ENCODE peak calls at places on chromosomes 13 and 19, in five cellular contexts. L is K562, V is H1, Y is GM12878, E is HepG2. X is an unnamed sample.

GRCh38 chr13:45335397-45336024 is 5.5 kb downstream of the TPT1 start:
- DNase-seq in E (peak), Y (no peak), V (no peak), L (no peak), X (no peak)

GRCh38 chr13:59120297-59120843 is 1043.4 kb downstream of the DIAPH3 start:
- DNase-seq in Y (no peak), L (no peak), V (no peak), E (no peak), X (no peak)

GRCh38 chr19:49890349-49891311 is 6.1 kb downstream of the IL4I1 start:
- DNase-seq in E (no peak), V (peak), Y (no peak), L (peak), X (peak)

GRCh38 chr19:18473003-18473705 is 35.2 kb upstream of the ISYNA1 start:
- DNase-seq in V (no peak), E (no peak), Y (no peak), L (no peak), X (no peak)

GRCh38 chr13:33940898-33941297 is 122.9 kb downstream of the RFC3 start:
- DNase-seq in E (no peak), V (no peak), Y (no peak), L (no peak), X (peak)

GRCh38 chr19:13953021-13953531 is 767 bp downstream of the DCAF15 start:
- DNase-seq in L (no peak), Y (no peak), V (no peak), E (no peak), X (peak)

GRCh38 chr13:49443689-49444516 is at the start of the genes CAB39L and SETDB2:
- DNase-seq in L (peak), V (peak), E (peak), Y (peak), X (peak)

GRCh38 chr13:87234981-87235380 is 436.2 kb upstream of the SLITRK5 start:
- DNase-seq in Y (no peak), V (no peak), L (no peak), E (no peak), X (no peak)

GRCh38 chr19:9075064-9075964 is 11.5 kb upstream of the OR1M1 start:
- DNase-seq in Y (no peak), V (peak), E (peak), L (peak), X (peak)

DNA sequence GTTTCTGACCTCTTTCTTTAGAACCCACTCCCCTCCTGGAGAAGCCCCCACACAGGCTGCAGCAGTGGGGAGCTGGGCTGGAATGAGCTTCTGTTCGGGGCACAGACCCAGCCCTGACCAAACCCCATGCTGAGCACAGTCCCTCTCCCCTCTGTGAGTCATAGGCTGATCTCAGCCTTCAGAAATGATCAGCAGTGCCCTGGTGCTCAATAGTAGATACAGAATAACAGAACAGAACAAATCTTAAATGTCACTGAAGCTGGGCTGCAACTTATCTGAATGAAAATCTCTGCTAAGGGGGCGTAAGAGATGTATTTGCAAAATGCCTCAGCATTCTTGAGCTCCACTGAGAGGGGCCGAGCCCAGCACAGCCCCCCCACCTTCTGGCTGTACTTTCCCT is 10.0 kb downstream of the ZNF665 start:
- DNase-seq in V (no peak), E (no peak), Y (no peak), L (no peak), X (no peak)
- TF ChIP-seq ATF2 in V (no peak), E (no peak), Y (no peak), L (no peak), X (no peak)

GRCh38 chr13:98482476-98483444 is 94.1 kb downstream of the STK24 start:
- DNase-seq in V (no peak), Y (no peak), L (no peak), E (no peak), X (no peak)

GRCh38 chr13:98485561-98485960 is 91.3 kb downstream of the STK24 start:
- DNase-seq in L (no peak), Y (no peak), E (no peak), V (no peak), X (no peak)

GRCh38 chr13:98481511-98481951 is 95.4 kb downstream of the STK24 start:
- DNase-seq in E (no peak), Y (no peak), V (no peak), L (no peak), X (no peak)

GRCh38 chr13:98484289-98485219 is 92.4 kb downstream of the STK24 start:
- DNase-seq in L (peak), V (peak), E (peak), Y (no peak), X (peak)

DNA sequence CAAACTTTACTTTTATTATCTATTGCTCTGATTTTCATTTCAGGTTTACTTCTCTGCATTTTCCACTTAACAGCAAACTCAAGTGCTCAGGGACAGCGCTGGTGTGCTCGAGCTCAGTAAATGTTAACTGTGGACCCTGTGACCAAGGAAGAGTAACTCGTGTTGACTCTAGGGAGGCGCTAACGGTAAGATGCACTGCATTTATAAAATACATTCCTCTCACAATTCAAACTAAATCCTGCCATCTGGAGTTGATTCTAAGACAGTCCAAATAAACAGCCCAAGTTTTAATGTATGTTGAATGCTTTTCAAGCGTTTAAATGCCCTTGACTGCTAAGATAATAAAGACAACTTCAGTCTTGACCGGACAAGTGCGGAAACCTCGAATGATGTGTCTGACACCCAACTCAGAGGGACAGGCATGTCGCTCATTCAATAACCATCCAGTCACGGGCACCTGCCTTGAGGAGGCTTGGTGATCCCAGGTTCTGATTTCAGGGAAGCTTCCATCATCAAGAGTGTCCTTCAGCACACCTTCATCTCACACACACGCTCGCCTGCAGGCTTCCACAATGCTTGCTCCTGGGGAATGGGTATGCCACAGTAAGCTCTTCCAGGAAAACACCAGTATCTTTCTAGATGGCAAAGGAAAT is 93.1 kb downstream of the STK24 start:
- DNase-seq in E (no peak), L (no peak), Y (no peak), V (no peak), X (no peak)
- TF ChIP-seq ATF2 in E (no peak), L (no peak), Y (no peak), V (no peak), X (no peak)

GRCh38 chr19:42229263-42229854 is 9.2 kb downstream of the ZNF526 start:
- DNase-seq in V (no peak), E (no peak), L (no peak), Y (no peak), X (no peak)
- TF ChIP-seq ATF2 in V (no peak), E (no peak), L (no peak), Y (no peak), X (no peak)

GRCh38 chr19:33277434-33277833 is 24.9 kb downstream of the CEBPA start:
- DNase-seq in E (no peak), V (no peak), L (no peak), Y (no peak), X (no peak)

GRCh38 chr19:33278023-33278402 is 24.3 kb downstream of the CEBPA start:
- DNase-seq in Y (no peak), E (no peak), V (no peak), L (no peak), X (no peak)

GRCh38 chr19:33280351-33280921 is 21.9 kb downstream of the CEBPA start:
- DNase-seq in E (no peak), Y (peak), V (no peak), L (no peak), X (no peak)

GRCh38 chr19:33279430-33280350 is 22.6 kb downstream of the CEBPA start:
- DNase-seq in L (no peak), E (peak), V (no peak), Y (no peak), X (no peak)

GRCh38 chr19:33278403-33279269 is 23.7 kb downstream of the CEBPA start:
- DNase-seq in Y (no peak), V (no peak), E (peak), L (no peak), X (no peak)
- TF ChIP-seq ATF2 in Y (no peak), V (no peak), E (peak), L (no peak), X (no peak)

DNA sequence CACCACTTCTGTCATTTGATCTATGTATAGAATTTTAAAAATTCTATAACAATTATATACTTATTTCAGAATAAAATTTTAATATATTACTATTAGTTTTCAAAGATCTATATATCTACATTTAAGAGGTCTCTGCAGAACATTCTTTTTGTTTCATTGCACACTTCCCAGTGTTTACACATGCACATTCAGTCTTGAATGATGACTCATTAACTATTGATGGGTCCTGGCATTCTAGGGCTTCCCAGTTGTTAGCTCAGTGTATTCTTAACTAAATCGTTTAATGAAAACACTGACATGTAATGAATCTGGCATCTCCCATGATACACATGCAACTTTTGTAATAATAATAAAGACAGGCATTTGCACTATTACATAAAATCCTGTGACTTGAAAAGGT is 324.6 kb downstream of the KLF12 start:
- DNase-seq in L (no peak), V (no peak), E (no peak), Y (no peak), X (no peak)
- TF ChIP-seq ATF2 in L (no peak), V (no peak), E (no peak), Y (no peak), X (no peak)

GRCh38 chr19:33736787-33737186 is 59.9 kb upstream of the KCTD15 start:
- DNase-seq in E (no peak), Y (no peak), V (no peak), L (no peak), X (no peak)

GRCh38 chr19:33736158-33736557 is 60.5 kb upstream of the KCTD15 start:
- DNase-seq in E (no peak), Y (no peak), V (no peak), L (no peak), X (no peak)

GRCh38 chr19:33737704-33738103 is 59.0 kb upstream of the KCTD15 start:
- DNase-seq in L (no peak), E (no peak), Y (no peak), V (no peak), X (no peak)

GRCh38 chr19:33731886-33732285 is 64.8 kb upstream of the KCTD15 start:
- DNase-seq in V (no peak), L (no peak), Y (no peak), E (no peak), X (no peak)

GRCh38 chr19:33734913-33735312 is 61.8 kb upstream of the KCTD15 start:
- DNase-seq in Y (no peak), L (no peak), E (no peak), V (no peak), X (no peak)
- TF ChIP-seq ATF2 in Y (no peak), L (no peak), E (no peak), V (no peak), X (no peak)

GRCh38 chr13:91014696-91015095 is 332.8 kb upstream of the MIR17HG start:
- DNase-seq in V (no peak), E (no peak), L (no peak), Y (no peak), X (no peak)

GRCh38 chr13:91017669-91018053 is 329.8 kb upstream of the MIR17HG start:
- DNase-seq in E (no peak), Y (no peak), L (no peak), V (peak), X (peak)

GRCh38 chr13:91020635-91021034 is 326.9 kb upstream of the MIR17HG start:
- DNase-seq in L (no peak), E (no peak), Y (no peak), V (no peak), X (no peak)

GRCh38 chr13:91017031-91017668 is 330.3 kb upstream of the MIR17HG start:
- DNase-seq in V (peak), L (peak), Y (peak), E (no peak), X (peak)
- TF ChIP-seq ATF2 in V (no peak), L (no peak), Y (no peak), E (no peak), X (no peak)

GRCh38 chr13:32323912-32324311 is 8.6 kb downstream of the BRCA2 start:
- DNase-seq in V (no peak), E (no peak), L (no peak), Y (no peak), X (no peak)
- TF ChIP-seq ATF2 in V (no peak), E (no peak), L (no peak), Y (no peak), X (no peak)